ENCODE peak calls at places on chromosomes 11 and 22, in eight cellular contexts. One of them, this sample, is unnamed. For H3K4me1, the result is how much of the 10 kb centered on the place peaks cover.

GRCh38 chr11:84855846-84856245 is 771.3 kb downstream of the DLG2 start:
- DNase-seq in breast epithelium: no peak
- DNase-seq in adrenal gland: no peak
- DNase-seq in transverse colon: no peak
- DNase-seq in heart left ventricle: no peak
- DNase-seq in tibial nerve: no peak
- DNase-seq in HCT116: no peak
- DNase-seq in suprapubic skin: no peak
- DNase-seq in this sample: no peak

GRCh38 chr11:11281626-11282025 is 71.4 kb downstream of the CSNK2A3 start:
- DNase-seq in breast epithelium: no peak
- DNase-seq in adrenal gland: no peak
- DNase-seq in transverse colon: no peak
- DNase-seq in heart left ventricle: no peak
- DNase-seq in tibial nerve: no peak
- DNase-seq in HCT116: no peak
- DNase-seq in suprapubic skin: no peak
- DNase-seq in this sample: no peak

GRCh38 chr11:76792505-76793264 is 9.5 kb downstream of the TSKU start:
- DNase-seq in breast epithelium: no peak
- DNase-seq in adrenal gland: no peak
- DNase-seq in transverse colon: no peak
- DNase-seq in heart left ventricle: no peak
- DNase-seq in tibial nerve: no peak
- DNase-seq in HCT116: no peak
- DNase-seq in suprapubic skin: no peak
- DNase-seq in this sample: no peak

GRCh38 chr11:74546752-74547151 is 45.6 kb upstream of the POLD3 start:
- DNase-seq in breast epithelium: peak
- DNase-seq in adrenal gland: no peak
- DNase-seq in transverse colon: peak
- DNase-seq in heart left ventricle: no peak
- DNase-seq in tibial nerve: no peak
- DNase-seq in HCT116: no peak
- DNase-seq in suprapubic skin: no peak
- DNase-seq in this sample: no peak

GRCh38 chr11:85694385-85694980 is 8.5 kb upstream of the CCDC89 start:
- DNase-seq in breast epithelium: no peak
- DNase-seq in adrenal gland: no peak
- DNase-seq in transverse colon: no peak
- DNase-seq in heart left ventricle: no peak
- DNase-seq in tibial nerve: no peak
- DNase-seq in HCT116: peak
- DNase-seq in suprapubic skin: no peak
- DNase-seq in this sample: no peak

GRCh38 chr22:20424553-20424936 is 13.1 kb downstream of the SCARF2 start:
- DNase-seq in breast epithelium: no peak
- DNase-seq in adrenal gland: no peak
- DNase-seq in transverse colon: no peak
- DNase-seq in heart left ventricle: no peak
- DNase-seq in tibial nerve: no peak
- DNase-seq in HCT116: no peak
- DNase-seq in suprapubic skin: no peak
- DNase-seq in this sample: no peak

GRCh38 chr11:76742912-76743311 is 40.2 kb upstream of the TSKU start:
- DNase-seq in breast epithelium: no peak
- DNase-seq in adrenal gland: no peak
- DNase-seq in transverse colon: no peak
- DNase-seq in heart left ventricle: no peak
- DNase-seq in tibial nerve: no peak
- DNase-seq in HCT116: no peak
- DNase-seq in suprapubic skin: no peak
- DNase-seq in this sample: no peak

GRCh38 chr22:19868773-19869471 is 14.2 kb upstream of the GNB1L start:
- DNase-seq in breast epithelium: peak
- DNase-seq in adrenal gland: peak
- DNase-seq in transverse colon: peak
- DNase-seq in heart left ventricle: peak
- DNase-seq in tibial nerve: peak
- DNase-seq in HCT116: no peak
- DNase-seq in suprapubic skin: no peak
- DNase-seq in this sample: peak

GRCh38 chr22:27136596-27136995 is 479.2 kb downstream of the MIAT start:
- DNase-seq in breast epithelium: no peak
- DNase-seq in adrenal gland: no peak
- DNase-seq in transverse colon: no peak
- DNase-seq in heart left ventricle: no peak
- DNase-seq in tibial nerve: no peak
- DNase-seq in HCT116: no peak
- DNase-seq in suprapubic skin: no peak
- DNase-seq in this sample: no peak

GRCh38 chr22:25396615-25397200 is 167.8 kb upstream of the GRK3 start:
- DNase-seq in breast epithelium: no peak
- DNase-seq in adrenal gland: no peak
- DNase-seq in transverse colon: no peak
- DNase-seq in heart left ventricle: no peak
- DNase-seq in tibial nerve: no peak
- DNase-seq in HCT116: no peak
- DNase-seq in suprapubic skin: no peak
- DNase-seq in this sample: no peak

GRCh38 chr11:9664276-9665171 is 647 bp downstream of the SWAP70 start:
- DNase-seq in breast epithelium: peak
- DNase-seq in adrenal gland: peak
- DNase-seq in transverse colon: peak
- DNase-seq in heart left ventricle: peak
- DNase-seq in tibial nerve: peak
- DNase-seq in HCT116: no peak
- DNase-seq in suprapubic skin: no peak
- DNase-seq in this sample: no peak

GRCh38 chr11:70090989-70091388 is 12.9 kb downstream of the ANO1 start:
- DNase-seq in breast epithelium: no peak
- DNase-seq in adrenal gland: no peak
- DNase-seq in transverse colon: no peak
- DNase-seq in heart left ventricle: peak
- DNase-seq in tibial nerve: no peak
- DNase-seq in HCT116: no peak
- DNase-seq in suprapubic skin: no peak
- DNase-seq in this sample: no peak

GRCh38 chr11:69339916-69340565 is 46.1 kb downstream of the MYEOV start:
- DNase-seq in breast epithelium: peak
- DNase-seq in adrenal gland: no peak
- DNase-seq in transverse colon: no peak
- DNase-seq in heart left ventricle: no peak
- DNase-seq in tibial nerve: no peak
- DNase-seq in HCT116: no peak
- DNase-seq in suprapubic skin: no peak
- DNase-seq in this sample: no peak

GRCh38 chr11:81874627-81875026 is 859.0 kb downstream of the FAM181B start:
- DNase-seq in breast epithelium: no peak
- DNase-seq in adrenal gland: no peak
- DNase-seq in transverse colon: no peak
- DNase-seq in heart left ventricle: no peak
- DNase-seq in tibial nerve: no peak
- DNase-seq in HCT116: no peak
- DNase-seq in suprapubic skin: no peak
- DNase-seq in this sample: no peak

GRCh38 chr22:38921126-38921525 is 36.3 kb upstream of the APOBEC3A start:
- DNase-seq in breast epithelium: no peak
- DNase-seq in adrenal gland: no peak
- DNase-seq in transverse colon: peak
- DNase-seq in heart left ventricle: no peak
- DNase-seq in tibial nerve: no peak
- DNase-seq in HCT116: peak
- DNase-seq in suprapubic skin: no peak
- DNase-seq in this sample: no peak

GRCh38 chr11:118633979-118634378 is 26.6 kb downstream of the PHLDB1 start:
- DNase-seq in breast epithelium: no peak
- DNase-seq in adrenal gland: no peak
- DNase-seq in transverse colon: no peak
- DNase-seq in heart left ventricle: no peak
- DNase-seq in tibial nerve: no peak
- DNase-seq in HCT116: no peak
- DNase-seq in suprapubic skin: no peak
- DNase-seq in this sample: no peak

GRCh38 chr11:76579047-76579751 is 91.3 kb downstream of the LRRC32 start:
- DNase-seq in breast epithelium: no peak
- DNase-seq in adrenal gland: peak
- DNase-seq in transverse colon: no peak
- DNase-seq in heart left ventricle: peak
- DNase-seq in tibial nerve: no peak
- DNase-seq in HCT116: no peak
- DNase-seq in suprapubic skin: no peak
- DNase-seq in this sample: no peak

GRCh38 chr22:29947410-29948387 is 64.7 kb downstream of the MTMR3 start:
- DNase-seq in breast epithelium: no peak
- DNase-seq in adrenal gland: no peak
- DNase-seq in transverse colon: no peak
- DNase-seq in heart left ventricle: no peak
- DNase-seq in tibial nerve: no peak
- DNase-seq in HCT116: no peak
- DNase-seq in suprapubic skin: no peak
- DNase-seq in this sample: no peak

DNA sequence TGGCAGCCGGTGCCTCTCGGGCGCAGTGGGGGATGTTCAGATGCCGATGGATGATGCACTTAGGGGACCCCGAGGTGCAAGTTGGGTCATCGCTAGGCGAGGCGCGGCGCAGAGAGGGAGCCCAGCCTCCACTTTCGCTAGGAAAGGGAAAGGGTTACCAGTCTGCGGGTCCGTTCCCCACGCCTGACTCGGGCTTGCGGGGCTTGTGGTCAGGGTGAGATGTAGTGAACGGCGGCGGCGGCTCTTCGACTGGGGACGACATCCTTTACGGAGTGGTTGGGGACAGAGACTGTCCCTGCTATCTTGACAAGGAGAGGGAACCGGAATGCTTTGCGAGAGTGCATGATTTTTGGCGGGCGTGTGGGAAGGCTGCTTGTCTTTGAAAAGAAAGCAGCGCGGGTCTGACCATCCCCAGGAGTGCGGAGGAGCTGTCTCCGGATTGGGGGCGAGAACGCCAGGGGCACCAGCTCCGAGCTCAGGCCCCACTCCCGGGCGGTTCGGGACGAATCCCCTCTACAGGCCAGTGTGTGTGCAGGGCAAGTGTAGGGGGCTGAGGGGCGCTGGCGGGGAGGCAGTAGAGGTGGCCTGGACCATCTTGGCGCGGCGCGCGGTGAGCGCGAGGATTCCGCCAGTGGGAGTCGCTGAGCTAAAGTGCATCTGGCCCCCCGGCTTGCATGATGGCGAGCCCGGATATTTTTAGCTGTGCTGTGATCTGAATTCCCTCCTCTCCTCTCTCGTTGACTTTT is 1.1 kb downstream of the FAT3 start:
- DNase-seq in breast epithelium: no peak
- DNase-seq in adrenal gland: no peak
- DNase-seq in transverse colon: no peak
- DNase-seq in heart left ventricle: no peak
- DNase-seq in tibial nerve: no peak
- DNase-seq in HCT116: no peak
- DNase-seq in suprapubic skin: no peak
- DNase-seq in this sample: no peak
- TF ChIP-seq CTCF in breast epithelium: no peak
- TF ChIP-seq CTCF in adrenal gland: no peak
- TF ChIP-seq CTCF in transverse colon: no peak
- TF ChIP-seq CTCF in heart left ventricle: no peak
- TF ChIP-seq CTCF in tibial nerve: no peak
- TF ChIP-seq CTCF in HCT116: no peak
- TF ChIP-seq CTCF in suprapubic skin: no peak
- TF ChIP-seq CTCF in this sample: no peak

GRCh38 chr11:12827369-12827768 is 153.1 kb downstream of the TEAD1 start:
- DNase-seq in breast epithelium: no peak
- DNase-seq in adrenal gland: no peak
- DNase-seq in transverse colon: no peak
- DNase-seq in heart left ventricle: no peak
- DNase-seq in tibial nerve: no peak
- DNase-seq in HCT116: no peak
- DNase-seq in suprapubic skin: no peak
- DNase-seq in this sample: no peak

GRCh38 chr11:12826441-12826840 is 152.2 kb downstream of the TEAD1 start:
- DNase-seq in breast epithelium: no peak
- DNase-seq in adrenal gland: no peak
- DNase-seq in transverse colon: no peak
- DNase-seq in heart left ventricle: no peak
- DNase-seq in tibial nerve: no peak
- DNase-seq in HCT116: no peak
- DNase-seq in suprapubic skin: no peak
- DNase-seq in this sample: no peak

GRCh38 chr11:12829536-12830314 is 155.5 kb downstream of the TEAD1 start:
- DNase-seq in breast epithelium: no peak
- DNase-seq in adrenal gland: no peak
- DNase-seq in transverse colon: no peak
- DNase-seq in heart left ventricle: no peak
- DNase-seq in tibial nerve: no peak
- DNase-seq in HCT116: no peak
- DNase-seq in suprapubic skin: no peak
- DNase-seq in this sample: no peak

GRCh38 chr11:12829131-12829530 is 154.9 kb downstream of the TEAD1 start:
- DNase-seq in breast epithelium: no peak
- DNase-seq in adrenal gland: no peak
- DNase-seq in transverse colon: no peak
- DNase-seq in heart left ventricle: no peak
- DNase-seq in tibial nerve: no peak
- DNase-seq in HCT116: no peak
- DNase-seq in suprapubic skin: no peak
- DNase-seq in this sample: no peak

GRCh38 chr11:12827929-12828812 is 153.9 kb downstream of the TEAD1 start:
- DNase-seq in breast epithelium: peak
- DNase-seq in adrenal gland: peak
- DNase-seq in transverse colon: peak
- DNase-seq in heart left ventricle: peak
- DNase-seq in tibial nerve: no peak
- DNase-seq in HCT116: no peak
- DNase-seq in suprapubic skin: no peak
- DNase-seq in this sample: no peak
- TF ChIP-seq POLR2A in breast epithelium: no peak
- TF ChIP-seq POLR2A in adrenal gland: peak
- TF ChIP-seq POLR2A in transverse colon: peak
- TF ChIP-seq POLR2A in heart left ventricle: no peak
- TF ChIP-seq POLR2A in tibial nerve: no peak
- TF ChIP-seq POLR2A in HCT116: no peak
- TF ChIP-seq POLR2A in suprapubic skin: no peak
- TF ChIP-seq POLR2A in this sample: no peak

GRCh38 chr11:123184531-123184930 is 10.5 kb downstream of the CLMP start:
- DNase-seq in breast epithelium: no peak
- DNase-seq in adrenal gland: no peak
- DNase-seq in transverse colon: no peak
- DNase-seq in heart left ventricle: no peak
- DNase-seq in tibial nerve: no peak
- DNase-seq in HCT116: no peak
- DNase-seq in suprapubic skin: no peak
- DNase-seq in this sample: no peak
- H3K4me1 ChIP-seq in breast epithelium: under half
- H3K4me1 ChIP-seq in adrenal gland: under half
- H3K4me1 ChIP-seq in transverse colon: under half
- H3K4me1 ChIP-seq in heart left ventricle: under half
- H3K4me1 ChIP-seq in tibial nerve: half or more
- H3K4me1 ChIP-seq in HCT116: under half
- H3K4me1 ChIP-seq in suprapubic skin: under half
- H3K4me1 ChIP-seq in this sample: under half

DNA sequence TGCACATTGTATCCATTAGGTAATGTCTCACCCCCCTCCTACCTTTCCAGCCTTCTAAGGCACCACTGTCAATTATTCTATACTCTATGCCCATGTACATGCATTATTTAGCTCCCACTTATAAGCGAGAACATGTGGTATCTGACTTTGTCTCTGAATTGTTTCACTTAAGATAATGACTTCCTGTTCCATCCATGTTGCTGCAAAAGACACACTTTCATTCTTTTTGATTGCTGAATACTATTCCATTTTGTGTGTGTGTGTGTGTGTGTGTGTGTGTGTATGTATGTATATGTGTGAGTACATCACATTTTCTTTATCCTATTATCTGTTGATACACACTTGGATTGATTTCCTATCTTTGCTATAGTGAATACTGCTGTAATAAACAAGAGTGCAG is 84.2 kb downstream of the PGR start:
- DNase-seq in breast epithelium: no peak
- DNase-seq in adrenal gland: no peak
- DNase-seq in transverse colon: no peak
- DNase-seq in heart left ventricle: no peak
- DNase-seq in tibial nerve: no peak
- DNase-seq in HCT116: no peak
- DNase-seq in suprapubic skin: no peak
- DNase-seq in this sample: no peak
- TF ChIP-seq CTCF in breast epithelium: no peak
- TF ChIP-seq CTCF in adrenal gland: no peak
- TF ChIP-seq CTCF in transverse colon: no peak
- TF ChIP-seq CTCF in heart left ventricle: no peak
- TF ChIP-seq CTCF in tibial nerve: no peak
- TF ChIP-seq CTCF in HCT116: no peak
- TF ChIP-seq CTCF in suprapubic skin: no peak
- TF ChIP-seq CTCF in this sample: no peak